ENCODE peak calls at places on chromosomes 3 and 15, in five cellular contexts. One of them, this sample, is unnamed.
A peak's percentile ranks its signal among the peaks of the same experiment; 100 is the strongest.

GRCh38 chr3:24640330-24640877 is 145.8 kb upstream of the THRB start:
- DNase-seq in AG04449: no peak
- DNase-seq in heart right ventricle: no peak
- DNase-seq in adipocyte: peak; percentile 45
- DNase-seq in CD8-positive, alpha-beta memory T cell: no peak
- DNase-seq in this sample: peak; percentile 5

GRCh38 chr3:154571827-154572226 is 141.8 kb upstream of the GPR149 start:
- DNase-seq in adipocyte: no peak
- DNase-seq in heart right ventricle: no peak
- DNase-seq in CD8-positive, alpha-beta memory T cell: no peak
- DNase-seq in AG04449: no peak
- DNase-seq in this sample: no peak

GRCh38 chr3:105473521-105474223 is 107.0 kb downstream of the ALCAM start:
- DNase-seq in adipocyte: peak; percentile 82
- DNase-seq in heart right ventricle: no peak
- DNase-seq in AG04449: peak; percentile 80
- DNase-seq in CD8-positive, alpha-beta memory T cell: no peak
- DNase-seq in this sample: peak; percentile 73

GRCh38 chr3:128712848-128713247 is 13.1 kb upstream of the RAB7A start:
- DNase-seq in heart right ventricle: no peak
- DNase-seq in adipocyte: no peak
- DNase-seq in CD8-positive, alpha-beta memory T cell: no peak
- DNase-seq in AG04449: no peak
- DNase-seq in this sample: no peak

GRCh38 chr3:138046955-138047354 is 37.0 kb downstream of the CLDN18 start:
- DNase-seq in adipocyte: no peak
- DNase-seq in AG04449: no peak
- DNase-seq in heart right ventricle: no peak
- DNase-seq in CD8-positive, alpha-beta memory T cell: no peak
- DNase-seq in this sample: no peak

GRCh38 chr3:115062009-115062408 is 85.1 kb downstream of the ZBTB20 start:
- DNase-seq in AG04449: no peak
- DNase-seq in adipocyte: no peak
- DNase-seq in CD8-positive, alpha-beta memory T cell: no peak
- DNase-seq in heart right ventricle: no peak
- DNase-seq in this sample: no peak

GRCh38 chr15:90482124-90483011 is 47.4 kb upstream of the CRTC3 start:
- DNase-seq in AG04449: no peak
- DNase-seq in CD8-positive, alpha-beta memory T cell: peak; percentile 33
- DNase-seq in heart right ventricle: peak; percentile 50
- DNase-seq in adipocyte: peak; percentile 78
- DNase-seq in this sample: peak; percentile 16

GRCh38 chr3:67884345-67884744 is 229.9 kb upstream of the SUCLG2 start:
- DNase-seq in adipocyte: no peak
- DNase-seq in heart right ventricle: no peak
- DNase-seq in AG04449: no peak
- DNase-seq in CD8-positive, alpha-beta memory T cell: no peak
- DNase-seq in this sample: no peak

GRCh38 chr15:80942746-80943565 is 46.7 kb downstream of the MESD start:
- DNase-seq in CD8-positive, alpha-beta memory T cell: no peak
- DNase-seq in AG04449: no peak
- DNase-seq in adipocyte: no peak
- DNase-seq in heart right ventricle: peak; percentile 51
- DNase-seq in this sample: no peak

GRCh38 chr15:101210466-101210865 is 41.4 kb downstream of the CHSY1 start:
- DNase-seq in heart right ventricle: no peak
- DNase-seq in CD8-positive, alpha-beta memory T cell: no peak
- DNase-seq in AG04449: no peak
- DNase-seq in adipocyte: peak; percentile 35
- DNase-seq in this sample: no peak

GRCh38 chr3:140176526-140176925 is 241.5 kb downstream of the CLSTN2 start:
- DNase-seq in adipocyte: peak; percentile 66
- DNase-seq in CD8-positive, alpha-beta memory T cell: no peak
- DNase-seq in heart right ventricle: no peak
- DNase-seq in AG04449: no peak
- DNase-seq in this sample: no peak

DNA sequence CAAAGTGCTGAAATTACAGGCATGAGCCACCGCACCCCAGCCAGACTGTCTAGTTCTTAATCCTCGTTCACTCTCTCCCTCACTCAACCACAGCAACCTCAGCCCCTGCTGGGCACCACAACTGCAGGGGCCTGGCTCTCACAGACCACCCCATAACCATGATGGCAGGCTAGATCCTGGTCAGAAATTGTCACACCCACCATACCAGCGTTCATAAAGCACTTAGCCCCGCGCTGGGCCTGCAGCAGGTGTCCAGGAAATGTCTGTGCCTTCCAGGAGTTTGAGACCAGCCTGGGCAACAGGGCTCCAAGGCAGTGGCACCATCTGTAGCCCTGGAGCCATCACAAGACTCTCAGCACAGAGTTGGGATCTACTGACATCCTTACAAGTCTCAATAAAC is 1.9 kb downstream of the SHISA5 start:
- DNase-seq in CD8-positive, alpha-beta memory T cell: no peak
- DNase-seq in AG04449: no peak
- DNase-seq in heart right ventricle: no peak
- DNase-seq in adipocyte: no peak
- DNase-seq in this sample: no peak
- H3K4me3 ChIP-seq in CD8-positive, alpha-beta memory T cell: no peak overlapping the region
- H3K4me3 ChIP-seq in AG04449: no peak overlapping the region
- H3K4me3 ChIP-seq in heart right ventricle: peak overlapping the region; percentile 81
- H3K4me3 ChIP-seq in adipocyte: no peak overlapping the region
- H3K4me3 ChIP-seq in this sample: no peak overlapping the region

GRCh38 chr15:48559270-48559669 is 86.2 kb downstream of the FBN1 start:
- DNase-seq in CD8-positive, alpha-beta memory T cell: no peak
- DNase-seq in AG04449: peak; percentile 79
- DNase-seq in adipocyte: peak; percentile 94
- DNase-seq in heart right ventricle: no peak
- DNase-seq in this sample: peak; percentile 82
- H3K4me3 ChIP-seq in CD8-positive, alpha-beta memory T cell: no peak overlapping the region
- H3K4me3 ChIP-seq in AG04449: no peak overlapping the region
- H3K4me3 ChIP-seq in adipocyte: peak overlapping the region; percentile 43
- H3K4me3 ChIP-seq in heart right ventricle: no peak overlapping the region
- H3K4me3 ChIP-seq in this sample: no peak overlapping the region

GRCh38 chr15:67097893-67098740 is 32.7 kb downstream of the SMAD3 start:
- DNase-seq in adipocyte: peak; percentile 93
- DNase-seq in AG04449: peak; percentile 74
- DNase-seq in heart right ventricle: no peak
- DNase-seq in CD8-positive, alpha-beta memory T cell: no peak
- DNase-seq in this sample: peak; percentile 91

GRCh38 chr15:67097424-67097823 is 32.0 kb downstream of the SMAD3 start:
- DNase-seq in adipocyte: no peak
- DNase-seq in AG04449: no peak
- DNase-seq in heart right ventricle: no peak
- DNase-seq in CD8-positive, alpha-beta memory T cell: no peak
- DNase-seq in this sample: no peak

GRCh38 chr15:67096536-67097294 is 31.3 kb downstream of the SMAD3 start:
- DNase-seq in CD8-positive, alpha-beta memory T cell: no peak
- DNase-seq in adipocyte: no peak
- DNase-seq in AG04449: no peak
- DNase-seq in heart right ventricle: no peak
- DNase-seq in this sample: no peak

GRCh38 chr15:67100124-67100791 is 34.9 kb downstream of the SMAD3 start:
- DNase-seq in CD8-positive, alpha-beta memory T cell: no peak
- DNase-seq in heart right ventricle: no peak
- DNase-seq in adipocyte: no peak
- DNase-seq in AG04449: no peak
- DNase-seq in this sample: no peak

DNA sequence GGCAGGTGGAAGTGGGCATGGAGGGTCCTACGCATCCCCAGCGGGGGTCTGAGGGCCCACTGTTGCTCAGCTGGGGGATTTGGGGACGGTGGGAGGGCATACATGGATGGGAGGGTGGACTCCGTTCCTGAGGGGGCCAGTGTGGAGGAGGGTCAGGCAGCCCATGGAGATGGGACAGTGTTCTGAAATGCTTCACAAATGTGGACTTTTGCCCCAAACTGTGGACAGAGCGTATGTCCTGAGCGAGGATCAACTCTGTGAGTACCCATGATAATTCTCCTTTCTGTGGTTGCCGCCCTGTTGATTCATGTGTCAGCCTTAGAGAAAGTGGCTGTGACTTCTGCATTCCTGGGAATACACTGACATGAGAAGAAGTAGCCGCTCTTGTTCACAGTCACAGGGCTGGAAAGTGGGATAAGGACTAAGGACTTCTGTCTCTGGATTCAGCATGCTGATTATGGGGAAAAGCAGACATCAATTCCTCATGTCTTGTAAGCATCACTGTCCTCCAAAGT is 33.4 kb downstream of the SMAD3 start:
- DNase-seq in CD8-positive, alpha-beta memory T cell: no peak
- DNase-seq in heart right ventricle: no peak
- DNase-seq in AG04449: no peak
- DNase-seq in adipocyte: no peak
- DNase-seq in this sample: no peak
- H3K4me3 ChIP-seq in CD8-positive, alpha-beta memory T cell: peak overlapping the region; percentile 51
- H3K4me3 ChIP-seq in heart right ventricle: peak overlapping the region; percentile 19
- H3K4me3 ChIP-seq in AG04449: peak overlapping the region; percentile 40
- H3K4me3 ChIP-seq in adipocyte: peak overlapping the region; percentile 66
- H3K4me3 ChIP-seq in this sample: no peak overlapping the region

GRCh38 chr3:64264491-64265109 is 39.3 kb upstream of the PRICKLE2 start:
- DNase-seq in adipocyte: peak; percentile 36
- DNase-seq in heart right ventricle: no peak
- DNase-seq in AG04449: no peak
- DNase-seq in CD8-positive, alpha-beta memory T cell: no peak
- DNase-seq in this sample: peak; percentile 36

GRCh38 chr3:64267774-64268604 is 42.7 kb upstream of the PRICKLE2 start:
- DNase-seq in heart right ventricle: peak; percentile 76
- DNase-seq in AG04449: no peak
- DNase-seq in CD8-positive, alpha-beta memory T cell: no peak
- DNase-seq in adipocyte: peak; percentile 87
- DNase-seq in this sample: no peak

GRCh38 chr3:64266983-64267382 is 41.7 kb upstream of the PRICKLE2 start:
- DNase-seq in adipocyte: no peak
- DNase-seq in CD8-positive, alpha-beta memory T cell: no peak
- DNase-seq in AG04449: no peak
- DNase-seq in heart right ventricle: no peak
- DNase-seq in this sample: no peak

GRCh38 chr3:64268926-64269325 is 43.7 kb upstream of the PRICKLE2 start:
- DNase-seq in heart right ventricle: peak; percentile 26
- DNase-seq in CD8-positive, alpha-beta memory T cell: no peak
- DNase-seq in adipocyte: no peak
- DNase-seq in AG04449: no peak
- DNase-seq in this sample: no peak

DNA sequence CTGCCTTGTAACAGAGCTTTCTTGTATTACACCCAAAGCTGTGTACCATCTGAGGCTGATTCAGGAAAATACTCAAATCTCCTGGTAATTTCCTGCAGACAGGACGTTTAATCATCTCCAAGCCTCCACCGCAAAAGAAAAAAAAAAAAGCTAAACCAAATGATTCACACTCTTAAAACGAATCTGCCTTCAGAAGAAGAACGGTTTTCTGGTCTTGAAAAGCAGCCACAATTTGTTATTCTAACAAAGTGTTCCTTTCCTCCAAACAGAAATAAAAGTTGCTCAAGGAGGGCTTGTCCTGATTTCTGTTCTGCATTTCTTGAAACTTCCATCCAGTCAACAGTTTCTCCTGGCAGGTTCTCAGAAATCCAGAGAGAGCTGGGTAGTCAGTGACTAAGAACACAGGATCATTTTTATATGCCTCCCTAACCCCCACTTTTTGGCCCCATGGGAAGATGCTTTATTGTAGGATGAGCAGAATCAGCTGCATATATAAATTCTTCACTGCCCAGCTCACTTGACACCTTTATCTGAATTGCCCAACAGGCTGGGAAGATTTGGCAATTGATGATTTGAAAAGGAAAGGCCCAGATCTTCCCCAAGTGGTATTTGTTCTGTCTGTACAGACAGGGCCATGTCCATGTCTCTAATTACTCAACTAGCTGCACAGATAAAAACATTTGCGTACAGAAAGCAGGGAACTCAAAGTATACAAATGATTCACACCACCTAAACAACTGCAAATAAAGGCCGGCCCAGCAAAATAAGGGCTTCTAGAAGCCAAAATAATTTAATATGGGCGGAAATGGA is 41.0 kb upstream of the PRICKLE2 start:
- DNase-seq in AG04449: peak; percentile 87
- DNase-seq in adipocyte: peak; percentile 84
- DNase-seq in heart right ventricle: no peak
- DNase-seq in CD8-positive, alpha-beta memory T cell: no peak
- DNase-seq in this sample: peak; percentile 98
- H3K4me3 ChIP-seq in AG04449: peak overlapping the region; percentile 69
- H3K4me3 ChIP-seq in adipocyte: peak overlapping the region; percentile 96
- H3K4me3 ChIP-seq in heart right ventricle: peak overlapping the region; percentile 61
- H3K4me3 ChIP-seq in CD8-positive, alpha-beta memory T cell: no peak overlapping the region
- H3K4me3 ChIP-seq in this sample: peak overlapping the region; percentile 75

DNA sequence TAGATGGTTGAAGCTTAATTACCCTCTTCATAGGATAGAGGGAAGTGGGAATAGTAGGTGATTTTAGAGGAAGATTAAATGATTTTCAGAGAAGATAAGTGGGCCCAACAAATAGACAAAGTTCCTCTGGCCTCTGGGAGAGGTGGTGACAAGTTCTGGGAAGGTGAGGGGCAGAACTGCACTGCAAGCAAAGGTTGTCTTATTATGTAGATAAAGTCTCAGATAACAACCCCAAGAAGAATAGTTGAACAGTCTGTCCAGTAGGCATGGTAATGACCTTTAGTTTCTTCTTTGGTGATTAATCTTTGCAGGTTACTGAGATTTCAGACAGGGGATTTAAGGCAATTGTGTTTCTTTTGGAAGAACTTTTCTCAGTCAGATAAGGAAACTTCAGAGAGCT is 439.1 kb downstream of the ROBO2 start:
- DNase-seq in adipocyte: no peak
- DNase-seq in heart right ventricle: no peak
- DNase-seq in AG04449: no peak
- DNase-seq in CD8-positive, alpha-beta memory T cell: no peak
- DNase-seq in this sample: no peak
- H3K4me3 ChIP-seq in adipocyte: no peak overlapping the region
- H3K4me3 ChIP-seq in heart right ventricle: no peak overlapping the region
- H3K4me3 ChIP-seq in AG04449: no peak overlapping the region
- H3K4me3 ChIP-seq in CD8-positive, alpha-beta memory T cell: no peak overlapping the region
- H3K4me3 ChIP-seq in this sample: no peak overlapping the region

DNA sequence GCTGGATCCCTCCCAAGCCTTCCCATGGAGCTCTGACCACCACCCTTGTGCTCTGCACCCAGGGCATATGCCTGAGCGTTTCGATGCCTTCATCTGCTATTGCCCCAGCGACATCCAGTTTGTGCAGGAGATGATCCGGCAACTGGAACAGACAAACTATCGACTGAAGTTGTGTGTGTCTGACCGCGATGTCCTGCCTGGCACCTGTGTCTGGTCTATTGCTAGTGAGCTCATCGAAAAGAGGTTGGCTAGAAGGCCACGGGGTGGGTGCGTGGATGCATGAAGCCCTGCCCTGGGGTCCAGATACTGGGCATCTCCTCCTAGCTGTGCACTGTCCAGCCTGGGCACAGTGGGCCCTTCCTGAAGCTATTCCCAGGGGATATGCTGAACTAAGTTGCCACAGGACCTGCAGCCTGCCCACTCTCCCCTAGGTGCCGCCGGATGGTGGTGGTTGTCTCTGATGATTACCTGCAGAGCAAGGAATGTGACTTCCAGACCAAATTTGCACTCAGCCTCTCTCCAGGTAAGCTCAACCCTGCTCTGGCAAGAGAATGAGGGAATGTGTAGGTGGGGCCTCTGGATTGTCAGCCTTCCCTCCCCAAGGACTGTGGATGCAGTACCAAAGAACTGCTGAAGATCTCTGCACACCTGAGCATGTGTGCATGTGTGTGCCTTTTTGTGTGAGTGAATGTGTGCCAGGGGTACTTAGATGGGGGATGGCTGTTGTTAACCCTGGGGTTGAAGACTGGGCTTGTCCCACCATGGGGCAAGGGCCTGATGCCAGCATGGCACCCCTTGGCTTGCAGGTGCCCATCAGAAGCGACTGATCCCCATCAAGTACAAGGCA is 2.1 kb downstream of the MYD88 start:
- DNase-seq in adipocyte: no peak
- DNase-seq in heart right ventricle: no peak
- DNase-seq in CD8-positive, alpha-beta memory T cell: no peak
- DNase-seq in AG04449: no peak
- DNase-seq in this sample: no peak
- H3K4me3 ChIP-seq in adipocyte: no peak overlapping the region
- H3K4me3 ChIP-seq in heart right ventricle: peak overlapping the region; percentile 100
- H3K4me3 ChIP-seq in CD8-positive, alpha-beta memory T cell: no peak overlapping the region
- H3K4me3 ChIP-seq in AG04449: no peak overlapping the region
- H3K4me3 ChIP-seq in this sample: no peak overlapping the region